ENCODE peak calls at places on chromosomes 7 and 10, in five cellular contexts. One of them, this sample, is unnamed.

GRCh38 chr7:43868681-43869017 is 668 bp downstream of the MRPS24 start:
- DNase-seq in PC-3: no peak
- DNase-seq in fibroblast of lung: no peak
- DNase-seq in PC-9: no peak
- DNase-seq in neural progenitor cell: no peak
- DNase-seq in this sample: no peak

GRCh38 chr7:155524018-155524556 is 22.3 kb downstream of the CNPY1 start:
- DNase-seq in PC-9: no peak
- DNase-seq in PC-3: no peak
- DNase-seq in fibroblast of lung: no peak
- DNase-seq in neural progenitor cell: no peak
- DNase-seq in this sample: no peak

GRCh38 chr7:103076767-103077166 is 1.8 kb downstream of the ARMC10 start:
- DNase-seq in PC-9: no peak
- DNase-seq in neural progenitor cell: no peak
- DNase-seq in PC-3: no peak
- DNase-seq in fibroblast of lung: no peak
- DNase-seq in this sample: no peak

GRCh38 chr7:129498021-129498420 is 4.3 kb upstream of the SMKR1 start:
- DNase-seq in neural progenitor cell: no peak
- DNase-seq in PC-3: no peak
- DNase-seq in PC-9: no peak
- DNase-seq in fibroblast of lung: no peak
- DNase-seq in this sample: no peak

GRCh38 chr7:156764016-156764669 is 123.6 kb downstream of the RNF32 start:
- DNase-seq in neural progenitor cell: peak; percentile 75
- DNase-seq in fibroblast of lung: peak; percentile 74
- DNase-seq in PC-9: no peak
- DNase-seq in PC-3: peak; percentile 70
- DNase-seq in this sample: peak; percentile 65

GRCh38 chr10:91642831-91643692 is 10.2 kb upstream of the PPP1R3C start:
- DNase-seq in PC-3: peak; percentile 21
- DNase-seq in fibroblast of lung: peak; percentile 45
- DNase-seq in PC-9: no peak
- DNase-seq in neural progenitor cell: no peak
- DNase-seq in this sample: no peak

GRCh38 chr7:45921699-45922519 is 837 bp upstream of the IGFBP3 start:
- DNase-seq in PC-3: peak; percentile 85
- DNase-seq in PC-9: no peak
- DNase-seq in neural progenitor cell: peak; percentile 88
- DNase-seq in fibroblast of lung: peak; percentile 67
- DNase-seq in this sample: peak; percentile 85

GRCh38 chr7:8216291-8216690 is 45.7 kb downstream of the ICA1 start:
- DNase-seq in PC-9: no peak
- DNase-seq in fibroblast of lung: no peak
- DNase-seq in neural progenitor cell: no peak
- DNase-seq in PC-3: no peak
- DNase-seq in this sample: no peak

GRCh38 chr7:137462074-137462715 is 118.7 kb upstream of the PTN start:
- DNase-seq in fibroblast of lung: peak; percentile 73
- DNase-seq in neural progenitor cell: no peak
- DNase-seq in PC-9: no peak
- DNase-seq in PC-3: peak; percentile 14
- DNase-seq in this sample: no peak

GRCh38 chr7:101233907-101234547 is 3.6 kb downstream of the CLDN15 start:
- DNase-seq in fibroblast of lung: no peak
- DNase-seq in neural progenitor cell: no peak
- DNase-seq in PC-9: no peak
- DNase-seq in PC-3: no peak
- DNase-seq in this sample: no peak

GRCh38 chr7:921581-922333 is 32.7 kb downstream of the ADAP1 start:
- DNase-seq in fibroblast of lung: no peak
- DNase-seq in neural progenitor cell: no peak
- DNase-seq in PC-3: no peak
- DNase-seq in PC-9: no peak
- DNase-seq in this sample: no peak

GRCh38 chr10:10786334-10787090 is 231.2 kb upstream of the CELF2 start:
- DNase-seq in PC-9: peak; percentile 87
- DNase-seq in neural progenitor cell: no peak
- DNase-seq in PC-3: peak; percentile 25
- DNase-seq in fibroblast of lung: peak; percentile 64
- DNase-seq in this sample: no peak

GRCh38 chr10:71547841-71548493 is 151.2 kb downstream of the CDH23 start:
- DNase-seq in PC-9: no peak
- DNase-seq in neural progenitor cell: peak; percentile 42
- DNase-seq in fibroblast of lung: peak; percentile 58
- DNase-seq in PC-3: no peak
- DNase-seq in this sample: no peak

GRCh38 chr10:86367339-86367951 is 850 bp upstream of the GRID1 start:
- DNase-seq in PC-9: no peak
- DNase-seq in fibroblast of lung: peak; percentile 9
- DNase-seq in neural progenitor cell: peak; percentile 59
- DNase-seq in PC-3: no peak
- DNase-seq in this sample: peak; percentile 71

GRCh38 chr10:132199268-132199853 is 12.6 kb downstream of the DPYSL4 start:
- DNase-seq in fibroblast of lung: no peak
- DNase-seq in PC-3: no peak
- DNase-seq in PC-9: no peak
- DNase-seq in neural progenitor cell: no peak
- DNase-seq in this sample: no peak

GRCh38 chr7:39510738-39511372 is 55.3 kb upstream of the YAE1 start:
- DNase-seq in fibroblast of lung: peak; percentile 81
- DNase-seq in neural progenitor cell: no peak
- DNase-seq in PC-9: peak; percentile 66
- DNase-seq in PC-3: peak; percentile 38
- DNase-seq in this sample: no peak

GRCh38 chr10:84908491-84908890 is 580.1 kb downstream of the CCSER2 start:
- DNase-seq in PC-3: no peak
- DNase-seq in neural progenitor cell: no peak
- DNase-seq in fibroblast of lung: no peak
- DNase-seq in PC-9: no peak
- DNase-seq in this sample: no peak

GRCh38 chr10:63977329-63977923 is 456.2 kb downstream of the REEP3 start:
- DNase-seq in fibroblast of lung: no peak
- DNase-seq in neural progenitor cell: peak; percentile 68
- DNase-seq in PC-9: no peak
- DNase-seq in PC-3: peak; percentile 79
- DNase-seq in this sample: peak; percentile 84

GRCh38 chr10:132511092-132511491 is 26.5 kb upstream of the INPP5A start:
- DNase-seq in neural progenitor cell: no peak
- DNase-seq in PC-9: no peak
- DNase-seq in fibroblast of lung: no peak
- DNase-seq in PC-3: no peak
- DNase-seq in this sample: no peak

GRCh38 chr10:96305019-96305418 is 785 bp downstream of the DNTT start:
- DNase-seq in neural progenitor cell: no peak
- DNase-seq in PC-3: no peak
- DNase-seq in PC-9: no peak
- DNase-seq in fibroblast of lung: no peak
- DNase-seq in this sample: no peak

GRCh38 chr7:70659263-70659662 is 472.7 kb upstream of the GALNT17 start:
- DNase-seq in PC-3: no peak
- DNase-seq in fibroblast of lung: no peak
- DNase-seq in PC-9: no peak
- DNase-seq in neural progenitor cell: no peak
- DNase-seq in this sample: no peak

GRCh38 chr7:92042056-92042737 is 92.1 kb downstream of the CYP51A1 start:
- DNase-seq in PC-3: no peak
- DNase-seq in neural progenitor cell: no peak
- DNase-seq in fibroblast of lung: no peak
- DNase-seq in PC-9: no peak
- DNase-seq in this sample: no peak

GRCh38 chr10:121113385-121113696 is 262.2 kb downstream of the WDR11 start:
- DNase-seq in neural progenitor cell: no peak
- DNase-seq in fibroblast of lung: peak; percentile 25
- DNase-seq in PC-9: no peak
- DNase-seq in PC-3: peak; percentile 39
- DNase-seq in this sample: no peak

GRCh38 chr10:821322-821721 is 110.2 kb downstream of the LARP4B start:
- DNase-seq in neural progenitor cell: no peak
- DNase-seq in PC-9: no peak
- DNase-seq in PC-3: no peak
- DNase-seq in fibroblast of lung: peak; percentile 71
- DNase-seq in this sample: no peak

GRCh38 chr7:142956951-142957623 is 5.1 kb downstream of the KEL start:
- DNase-seq in fibroblast of lung: peak; percentile 28
- DNase-seq in PC-3: peak; percentile 66
- DNase-seq in PC-9: peak; percentile 89
- DNase-seq in neural progenitor cell: no peak
- DNase-seq in this sample: no peak

GRCh38 chr10:104527013-104527412 is 114.1 kb upstream of the SORCS3 start:
- DNase-seq in PC-9: no peak
- DNase-seq in PC-3: no peak
- DNase-seq in neural progenitor cell: no peak
- DNase-seq in fibroblast of lung: no peak
- DNase-seq in this sample: no peak

GRCh38 chr7:90211391-90212148 is at the start of gene STEAP2:
- DNase-seq in PC-9: peak; percentile 77
- DNase-seq in PC-3: peak; percentile 92
- DNase-seq in neural progenitor cell: peak; percentile 93
- DNase-seq in fibroblast of lung: peak; percentile 95
- DNase-seq in this sample: peak; percentile 97

GRCh38 chr7:124712017-124712416 is 53.6 kb downstream of the GPR37 start:
- DNase-seq in PC-9: no peak
- DNase-seq in fibroblast of lung: no peak
- DNase-seq in neural progenitor cell: no peak
- DNase-seq in PC-3: peak; percentile 23
- DNase-seq in this sample: peak; percentile 62

GRCh38 chr10:80268266-80268665 is 21.2 kb downstream of the MAT1A start:
- DNase-seq in PC-3: no peak
- DNase-seq in PC-9: no peak
- DNase-seq in neural progenitor cell: no peak
- DNase-seq in fibroblast of lung: no peak
- DNase-seq in this sample: no peak

GRCh38 chr10:18229839-18230238 is 89.6 kb downstream of the CACNB2 start:
- DNase-seq in fibroblast of lung: peak; percentile 74
- DNase-seq in PC-9: no peak
- DNase-seq in neural progenitor cell: no peak
- DNase-seq in PC-3: peak; percentile 54
- DNase-seq in this sample: no peak

GRCh38 chr10:132664883-132665282 is 121.1 kb downstream of the NKX6-2 start:
- DNase-seq in PC-9: no peak
- DNase-seq in fibroblast of lung: no peak
- DNase-seq in neural progenitor cell: no peak
- DNase-seq in PC-3: no peak
- DNase-seq in this sample: no peak

DNA sequence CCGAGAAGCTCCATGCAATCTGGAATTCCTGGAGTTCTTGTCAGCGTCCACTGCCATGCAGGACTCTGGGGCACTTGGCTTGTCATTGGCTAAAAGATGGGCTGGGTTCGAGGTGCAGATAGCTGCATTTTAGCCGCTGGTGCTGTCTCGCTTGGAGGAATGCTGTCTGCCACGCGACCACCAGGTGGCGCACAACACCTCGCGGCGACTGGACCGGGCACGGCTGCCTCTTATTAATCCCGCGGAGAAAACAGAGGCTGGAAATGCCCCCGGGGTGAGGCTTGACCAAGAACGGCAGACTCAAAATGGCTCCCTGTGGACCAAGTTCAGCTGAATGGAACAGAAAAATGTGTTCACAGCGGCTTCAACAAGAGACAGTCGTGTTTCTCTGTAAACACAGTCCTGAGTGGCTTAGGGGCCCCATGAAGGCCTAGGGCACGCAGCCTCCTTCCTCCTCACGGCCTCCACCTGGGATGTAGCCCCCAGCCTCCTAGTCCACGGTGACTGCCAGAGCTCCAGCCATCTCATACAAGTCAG is 46.2 kb downstream of the AOC1 start:
- DNase-seq in neural progenitor cell: peak; percentile 84
- DNase-seq in fibroblast of lung: peak; percentile 29
- DNase-seq in PC-3: peak; percentile 72
- DNase-seq in PC-9: no peak
- DNase-seq in this sample: peak; percentile 84
- H2AFZ ChIP-seq in neural progenitor cell: no peak overlapping the region
- H2AFZ ChIP-seq in fibroblast of lung: no peak overlapping the region
- H2AFZ ChIP-seq in PC-3: peak overlapping the region; percentile 40
- H2AFZ ChIP-seq in PC-9: no peak overlapping the region
- H2AFZ ChIP-seq in this sample: peak overlapping the region; percentile 88

DNA sequence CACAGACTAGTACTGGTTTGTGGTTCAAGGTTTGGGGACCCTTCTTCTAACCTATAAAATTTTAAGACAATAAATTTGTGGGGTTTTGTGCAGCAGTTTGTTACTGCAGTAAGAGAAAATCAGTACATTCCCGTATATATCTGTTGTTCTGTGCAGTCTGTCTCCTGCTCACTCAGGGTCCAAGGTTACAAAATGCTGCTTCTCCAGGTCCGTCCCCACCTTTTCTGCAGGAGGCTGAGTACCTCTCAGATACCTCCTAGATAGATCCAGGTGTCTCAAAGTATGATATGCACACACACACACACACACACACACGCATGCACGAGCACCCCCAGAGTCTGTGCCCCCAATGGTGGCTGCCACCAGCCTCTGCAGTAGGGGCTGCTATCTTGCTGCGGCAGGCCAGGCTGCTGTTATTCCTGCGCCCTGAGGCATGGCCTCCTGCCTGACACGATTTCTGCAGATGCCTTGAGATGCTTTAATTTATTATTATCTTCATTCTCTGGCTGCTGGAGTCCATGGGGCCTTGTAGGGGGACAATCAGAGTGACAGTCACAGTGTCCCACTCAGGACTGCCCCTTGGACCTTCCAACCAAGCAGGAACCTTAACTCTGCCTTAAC is 25.2 kb upstream of the ASL start:
- DNase-seq in fibroblast of lung: no peak
- DNase-seq in neural progenitor cell: no peak
- DNase-seq in PC-3: no peak
- DNase-seq in PC-9: no peak
- DNase-seq in this sample: no peak
- H2AFZ ChIP-seq in fibroblast of lung: no peak overlapping the region
- H2AFZ ChIP-seq in neural progenitor cell: no peak overlapping the region
- H2AFZ ChIP-seq in PC-3: peak overlapping the region; percentile 48
- H2AFZ ChIP-seq in PC-9: no peak overlapping the region
- H2AFZ ChIP-seq in this sample: no peak overlapping the region

GRCh38 chr10:70333268-70333667 is 49.2 kb downstream of the LRRC20 start:
- DNase-seq in PC-9: no peak
- DNase-seq in neural progenitor cell: no peak
- DNase-seq in fibroblast of lung: no peak
- DNase-seq in PC-3: no peak
- DNase-seq in this sample: no peak

GRCh38 chr10:70331486-70332268 is 47.9 kb upstream of the NPFFR1 start:
- DNase-seq in neural progenitor cell: no peak
- DNase-seq in PC-9: peak; percentile 98
- DNase-seq in fibroblast of lung: peak; percentile 94
- DNase-seq in PC-3: peak; percentile 99
- DNase-seq in this sample: peak; percentile 35

GRCh38 chr10:70330671-70331070 is 46.9 kb upstream of the NPFFR1 start:
- DNase-seq in neural progenitor cell: no peak
- DNase-seq in fibroblast of lung: no peak
- DNase-seq in PC-3: no peak
- DNase-seq in PC-9: no peak
- DNase-seq in this sample: no peak

GRCh38 chr10:70328987-70329386 is 45.2 kb upstream of the NPFFR1 start:
- DNase-seq in PC-9: no peak
- DNase-seq in neural progenitor cell: no peak
- DNase-seq in PC-3: peak; percentile 46
- DNase-seq in fibroblast of lung: peak; percentile 26
- DNase-seq in this sample: no peak

GRCh38 chr10:70331160-70331485 is 47.3 kb upstream of the NPFFR1 start:
- DNase-seq in neural progenitor cell: no peak
- DNase-seq in fibroblast of lung: no peak
- DNase-seq in PC-9: no peak
- DNase-seq in PC-3: no peak
- DNase-seq in this sample: no peak
- H2AFZ ChIP-seq in neural progenitor cell: no peak overlapping the region
- H2AFZ ChIP-seq in fibroblast of lung: no peak overlapping the region
- H2AFZ ChIP-seq in PC-9: no peak overlapping the region
- H2AFZ ChIP-seq in PC-3: no peak overlapping the region
- H2AFZ ChIP-seq in this sample: no peak overlapping the region

GRCh38 chr10:15035385-15036301 is 8.1 kb upstream of the OLAH start:
- DNase-seq in neural progenitor cell: no peak
- DNase-seq in PC-9: no peak
- DNase-seq in PC-3: peak; percentile 39
- DNase-seq in fibroblast of lung: peak; percentile 71
- DNase-seq in this sample: peak; percentile 64
- H2AFZ ChIP-seq in neural progenitor cell: peak overlapping the region; percentile 69
- H2AFZ ChIP-seq in PC-9: no peak overlapping the region
- H2AFZ ChIP-seq in PC-3: no peak overlapping the region
- H2AFZ ChIP-seq in fibroblast of lung: no peak overlapping the region
- H2AFZ ChIP-seq in this sample: peak overlapping the region; percentile 87